ENCODE peak calls at places on chromosome 18, in four cellular contexts. One of them, this sample, is unnamed.

GRCh38 chr18:48616484-48617255 is 77.8 kb downstream of the CTIF start:
- DNase-seq in NCI-H460: no peak
- DNase-seq in T-helper 2 cell: no peak
- DNase-seq in B cell: no peak
- DNase-seq in this sample: no peak

GRCh38 chr18:8895987-8896619 is 190.7 kb downstream of the MTCL1 start:
- DNase-seq in T-helper 2 cell: no peak
- DNase-seq in B cell: no peak
- DNase-seq in NCI-H460: no peak
- DNase-seq in this sample: no peak

GRCh38 chr18:13726972-13727331 is 479 bp downstream of the RNMT start:
- DNase-seq in B cell: no peak
- DNase-seq in T-helper 2 cell: peak; percentile 58
- DNase-seq in NCI-H460: peak; percentile 3
- DNase-seq in this sample: no peak

GRCh38 chr18:60082282-60082681 is 182.5 kb downstream of the PMAIP1 start:
- DNase-seq in T-helper 2 cell: no peak
- DNase-seq in NCI-H460: no peak
- DNase-seq in B cell: no peak
- DNase-seq in this sample: no peak

GRCh38 chr18:8705941-8706544 is 687 bp downstream of the MTCL1 start:
- DNase-seq in NCI-H460: no peak
- DNase-seq in B cell: peak; percentile 70
- DNase-seq in T-helper 2 cell: peak; percentile 9
- DNase-seq in this sample: no peak

GRCh38 chr18:79396431-79397287 is 929 bp downstream of the NFATC1 start:
- DNase-seq in B cell: peak; percentile 83
- DNase-seq in T-helper 2 cell: peak; percentile 39
- DNase-seq in NCI-H460: no peak
- DNase-seq in this sample: no peak

GRCh38 chr18:78107363-78107762 is 857.7 kb downstream of the GALR1 start:
- DNase-seq in T-helper 2 cell: no peak
- DNase-seq in NCI-H460: no peak
- DNase-seq in B cell: no peak
- DNase-seq in this sample: no peak

GRCh38 chr18:79519751-79520472 is 124.2 kb downstream of the NFATC1 start:
- DNase-seq in T-helper 2 cell: peak; percentile 51
- DNase-seq in B cell: peak; percentile 70
- DNase-seq in NCI-H460: no peak
- DNase-seq in this sample: no peak

GRCh38 chr18:37243756-37244155 is 321.8 kb downstream of the CELF4 start:
- DNase-seq in B cell: no peak
- DNase-seq in T-helper 2 cell: no peak
- DNase-seq in NCI-H460: no peak
- DNase-seq in this sample: no peak

GRCh38 chr18:55427951-55428350 is 160.0 kb downstream of the TCF4 start:
- DNase-seq in T-helper 2 cell: no peak
- DNase-seq in NCI-H460: no peak
- DNase-seq in B cell: no peak
- DNase-seq in this sample: no peak

GRCh38 chr18:64972545-64972944 is 778.3 kb upstream of the CDH7 start:
- DNase-seq in B cell: no peak
- DNase-seq in NCI-H460: no peak
- DNase-seq in T-helper 2 cell: no peak
- DNase-seq in this sample: no peak

GRCh38 chr18:58557013-58557435 is 71.9 kb downstream of the ALPK2 start:
- DNase-seq in NCI-H460: no peak
- DNase-seq in T-helper 2 cell: no peak
- DNase-seq in B cell: peak; percentile 23
- DNase-seq in this sample: no peak

GRCh38 chr18:28588884-28589549 is 412.1 kb upstream of the CDH2 start:
- DNase-seq in T-helper 2 cell: no peak
- DNase-seq in B cell: no peak
- DNase-seq in NCI-H460: no peak
- DNase-seq in this sample: no peak

GRCh38 chr18:58863539-58864145 is 1.0 kb upstream of the ZNF532 start:
- DNase-seq in T-helper 2 cell: peak; percentile 40
- DNase-seq in B cell: peak; percentile 90
- DNase-seq in NCI-H460: no peak
- DNase-seq in this sample: no peak

GRCh38 chr18:27540126-27540525 is 355.0 kb upstream of the CHST9 start:
- DNase-seq in B cell: no peak
- DNase-seq in T-helper 2 cell: no peak
- DNase-seq in NCI-H460: no peak
- DNase-seq in this sample: no peak

GRCh38 chr18:65439184-65439583 is 311.6 kb upstream of the CDH7 start:
- DNase-seq in T-helper 2 cell: no peak
- DNase-seq in NCI-H460: no peak
- DNase-seq in B cell: no peak
- DNase-seq in this sample: no peak

GRCh38 chr18:29874519-29875098 is 1167.9 kb downstream of the DSC3 start:
- DNase-seq in T-helper 2 cell: peak; percentile 5
- DNase-seq in NCI-H460: peak; percentile 59
- DNase-seq in B cell: no peak
- DNase-seq in this sample: peak; percentile 14